ENCODE peak calls at places on chromosomes 13 and 19, in eight cellular contexts. K, U, H, O, M, P, X and F are unnamed samples.

GRCh38 chr13:110179116-110179857 is 127.7 kb downstream of the COL4A1 start:
- DNase-seq in U (peak), P (no peak), K (no peak), H (no peak), M (no peak), O (no peak), X (no peak), F (no peak)

GRCh38 chr19:49157445-49158224 is at the start of gene TRPM4:
- DNase-seq in X (peak), H (peak), M (peak), P (no peak), K (peak), U (peak), O (peak), F (no peak)

GRCh38 chr19:41302624-41303351 is 7.2 kb upstream of the CCDC97 start:
- DNase-seq in H (no peak), K (no peak), X (no peak), U (no peak), P (no peak), M (no peak), O (no peak), F (no peak)

GRCh38 chr19:14089662-14090508 is 666 bp downstream of the SAMD1 start:
- DNase-seq in M (no peak), K (peak), H (peak), O (peak), P (no peak), U (peak), X (no peak), F (no peak)

GRCh38 chr19:14505488-14506239 is 9.7 kb upstream of the GIPC1 start:
- DNase-seq in H (peak), P (no peak), U (peak), O (peak), K (peak), X (peak), M (no peak), F (no peak)

GRCh38 chr19:29677001-29677781 is 11.9 kb downstream of the PLEKHF1 start:
- DNase-seq in M (no peak), H (no peak), O (no peak), X (no peak), K (no peak), U (no peak), P (no peak), F (no peak)

GRCh38 chr13:39892731-39893293 is 237.3 kb downstream of the COG6 start:
- DNase-seq in O (peak), P (no peak), H (peak), U (no peak), X (no peak), K (no peak), M (no peak), F (no peak)

GRCh38 chr13:75222031-75222430 is 259.9 kb downstream of the TBC1D4 start:
- DNase-seq in M (no peak), H (peak), O (peak), U (peak), K (no peak), X (no peak), P (no peak), F (no peak)

GRCh38 chr13:109818136-109818535 is 31.8 kb upstream of the IRS2 start:
- DNase-seq in K (no peak), X (no peak), U (no peak), O (no peak), P (no peak), M (no peak), H (no peak), F (no peak)

GRCh38 chr13:44309771-44310767 is 63.6 kb upstream of the SERP2 start:
- DNase-seq in H (no peak), K (no peak), U (peak), O (peak), X (no peak), M (no peak), P (no peak), F (no peak)

GRCh38 chr13:33453911-33454310 is 168.4 kb upstream of the STARD13 start:
- DNase-seq in P (no peak), U (peak), O (no peak), M (no peak), X (no peak), H (peak), K (no peak), F (no peak)

GRCh38 chr19:7789447-7789846 is 26.4 kb downstream of the CLEC4M start:
- DNase-seq in X (no peak), K (no peak), M (no peak), O (no peak), P (no peak), U (no peak), H (no peak), F (no peak)

GRCh38 chr19:40335855-40336700 is 12.1 kb downstream of the C19orf47 start:
- DNase-seq in H (no peak), X (no peak), K (no peak), U (peak), P (no peak), M (no peak), O (no peak), F (no peak)

GRCh38 chr19:48608798-48609263 is 2.3 kb downstream of the SPACA4 start:
- DNase-seq in U (peak), O (peak), M (no peak), H (peak), K (no peak), X (no peak), P (no peak), F (no peak)

GRCh38 chr19:34482380-34483250 is 1.1 kb downstream of the WTIP start:
- DNase-seq in K (no peak), P (no peak), O (peak), M (no peak), H (peak), U (peak), X (no peak), F (no peak)
- TF ChIP-seq CTCF in K (no peak), P (no peak), O (no peak), M (no peak), H (no peak), U (no peak), X (no peak), F (no peak)

DNA sequence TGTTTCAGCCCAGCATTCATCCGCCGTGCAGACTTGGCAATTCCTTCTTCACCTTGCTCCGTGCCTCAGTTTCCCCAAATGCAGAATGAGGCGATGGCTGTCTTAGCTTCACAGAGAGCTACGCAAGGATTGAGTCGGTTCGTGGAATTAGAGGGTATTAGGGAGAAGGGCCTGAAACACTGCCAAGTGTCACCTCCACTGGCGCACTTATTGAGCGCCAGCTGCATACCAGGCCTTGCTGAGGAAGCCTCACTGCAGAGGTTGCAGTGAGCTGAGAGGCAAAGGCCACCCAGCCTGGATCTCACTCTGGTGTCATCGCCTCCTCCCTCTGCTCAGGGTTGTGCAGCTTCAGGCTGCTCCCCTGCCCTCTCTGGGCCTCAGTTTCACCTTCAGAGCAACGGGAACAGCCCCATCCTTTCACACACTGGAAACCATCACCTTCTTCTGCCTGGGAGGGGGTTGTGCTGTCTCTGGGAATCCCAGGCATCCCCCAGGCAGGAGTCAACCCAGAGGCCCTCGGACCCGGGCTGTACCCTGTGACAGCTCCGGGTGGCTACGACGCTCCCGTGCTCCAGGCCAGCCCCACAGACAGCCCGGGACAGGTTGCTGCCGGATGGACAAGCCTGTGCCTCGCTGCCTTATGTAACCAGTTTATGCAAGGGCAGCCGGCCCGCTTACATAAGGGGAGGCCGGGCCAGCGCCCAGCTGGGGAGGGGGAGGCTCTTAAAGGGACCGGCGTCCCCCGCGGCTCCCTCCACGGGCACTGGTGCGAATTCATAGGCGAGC is 31.9 kb downstream of the NFIC start:
- DNase-seq in P (no peak), H (peak), K (peak), U (peak), X (no peak), O (no peak), M (peak), F (no peak)
- H3K4me3 ChIP-seq in P (no peak), H (no peak), K (peak), U (no peak), X (no peak), O (no peak), M (peak), F (no peak)

DNA sequence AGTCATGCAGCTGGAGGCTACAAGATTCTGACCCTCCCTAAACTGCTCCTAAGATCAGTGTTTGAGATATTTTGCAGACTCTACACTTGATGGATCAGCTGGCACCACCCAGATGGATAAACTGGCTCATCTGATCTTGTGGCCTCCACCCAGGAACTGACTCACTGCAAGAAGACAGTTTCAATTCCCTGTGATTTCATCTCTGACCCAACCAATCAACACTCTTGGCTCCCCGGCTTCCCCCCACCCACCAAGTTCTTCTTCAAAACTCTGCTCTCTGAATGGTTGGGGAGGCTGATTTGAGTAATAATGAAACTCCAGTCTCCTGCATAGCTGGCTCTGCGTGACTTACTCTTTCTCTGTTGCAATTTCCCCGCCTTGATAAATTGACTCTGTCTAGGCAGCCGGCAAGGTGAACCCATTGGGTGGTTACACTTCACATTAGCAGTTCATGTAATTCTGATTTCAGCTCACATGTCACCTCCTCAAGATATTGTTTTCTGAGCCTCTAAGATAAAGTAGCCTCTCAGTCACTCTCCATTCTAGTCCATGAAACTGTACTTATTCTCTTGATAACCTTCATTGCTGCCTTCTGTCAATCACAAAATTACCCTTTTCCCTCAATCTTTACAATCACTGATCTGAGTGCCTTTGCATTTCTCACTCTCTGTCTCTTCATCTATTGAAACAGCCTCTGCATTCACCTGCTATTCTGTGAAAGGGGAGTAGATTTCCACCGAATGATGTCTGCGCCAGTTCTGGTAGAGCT is 9.9 kb upstream of the FPR3 start:
- DNase-seq in H (peak), O (peak), P (no peak), X (no peak), U (peak), K (peak), M (no peak), F (no peak)
- TF ChIP-seq CTCF in H (no peak), O (no peak), P (no peak), X (no peak), U (no peak), K (no peak), M (no peak), F (no peak)

GRCh38 chr19:1873524-1874473 is 10.4 kb upstream of the KLF16 start:
- DNase-seq in O (no peak), K (no peak), P (no peak), X (no peak), H (no peak), U (no peak), M (no peak), F (no peak)

GRCh38 chr19:1871140-1871597 is 7.8 kb upstream of the KLF16 start:
- DNase-seq in U (no peak), H (no peak), K (no peak), M (no peak), X (no peak), O (no peak), P (no peak), F (no peak)

GRCh38 chr19:1874554-1875185 is 10.6 kb downstream of the ABHD17A start:
- DNase-seq in O (no peak), U (no peak), K (no peak), M (no peak), P (no peak), X (no peak), H (no peak), F (no peak)

GRCh38 chr19:1871630-1872029 is 8.3 kb upstream of the KLF16 start:
- DNase-seq in K (no peak), M (no peak), P (no peak), O (no peak), X (no peak), H (no peak), U (no peak), F (no peak)

DNA sequence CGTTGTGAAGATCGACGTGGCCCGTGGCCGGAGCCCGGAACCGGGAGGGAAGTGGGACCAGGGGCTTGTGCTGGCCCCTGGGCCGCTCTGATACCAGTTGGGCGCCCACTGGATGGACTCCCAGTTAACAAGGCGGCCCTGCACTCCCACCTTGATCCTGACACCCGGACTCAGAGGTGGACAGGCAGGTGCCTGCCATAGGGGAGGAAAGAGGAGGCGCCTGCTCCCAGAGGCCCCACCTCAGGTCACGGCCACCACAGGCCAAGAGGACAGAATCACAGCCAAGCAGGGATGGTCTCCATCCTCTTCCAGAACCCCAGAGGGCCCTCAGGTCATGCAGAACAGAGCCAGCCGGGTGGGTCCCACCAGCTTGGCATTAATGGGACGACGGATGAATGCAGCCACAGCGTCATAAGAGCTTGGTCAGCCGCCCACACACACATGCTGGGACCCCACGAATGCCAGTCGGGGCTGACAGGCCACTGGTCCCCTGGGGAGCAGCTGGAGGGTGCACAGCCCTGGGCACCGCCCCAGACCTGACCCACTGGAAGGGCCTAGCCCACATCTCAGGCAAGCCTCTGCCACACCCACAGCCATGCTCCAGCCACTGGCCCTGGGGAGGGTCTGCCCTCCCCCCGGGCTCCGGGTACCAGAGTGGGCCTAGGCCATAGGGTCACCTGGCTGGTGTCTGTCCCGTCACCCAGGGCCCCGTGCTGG is 9.6 kb upstream of the KLF16 start:
- DNase-seq in M (no peak), K (no peak), P (no peak), X (no peak), U (no peak), H (no peak), O (no peak), F (no peak)
- H3K4me3 ChIP-seq in M (no peak), K (peak), P (no peak), X (no peak), U (no peak), H (no peak), O (no peak), F (peak)